ENCODE peak calls at places on chromosomes 5 and 9, in eight cellular contexts. Z, K, O, B, T, U, R and W are unnamed samples.

GRCh38 chr5:3002230-3002629 is 250.8 kb upstream of the IRX2 start:
- DNase-seq in B (no peak), O (no peak), Z (no peak), R (no peak), U (no peak), K (no peak), T (no peak), W (no peak)

GRCh38 chr9:130453487-130453886 is 8.7 kb downstream of the ASS1 start:
- DNase-seq in O (no peak), K (no peak), Z (no peak), R (peak), T (peak), U (no peak), B (no peak), W (no peak)

GRCh38 chr5:177610770-177611445 is 11.0 kb downstream of the B4GALT7 start:
- DNase-seq in K (no peak), B (no peak), Z (no peak), T (no peak), U (no peak), R (no peak), O (no peak), W (no peak)

GRCh38 chr5:139458580-139459407 is 3.7 kb downstream of the ECSCR start:
- DNase-seq in U (no peak), R (peak), Z (no peak), O (peak), T (no peak), B (peak), K (no peak), W (no peak)

GRCh38 chr9:61671276-61671973 is 481.6 kb downstream of the SPATA31A7 start:
- DNase-seq in K (peak), Z (no peak), U (no peak), B (no peak), T (no peak), O (no peak), R (no peak), W (no peak)

GRCh38 chr5:147037517-147038205 is 159.1 kb upstream of the PPP2R2B start:
- DNase-seq in R (peak), Z (no peak), B (no peak), K (no peak), T (no peak), U (no peak), O (no peak), W (peak)

GRCh38 chr9:137048655-137049543 is 2.9 kb upstream of the NPDC1 start:
- DNase-seq in T (no peak), B (no peak), K (peak), R (no peak), O (no peak), U (no peak), Z (no peak), W (no peak)

GRCh38 chr5:54021413-54022155 is 288.8 kb downstream of the ARL15 start:
- DNase-seq in R (no peak), O (peak), B (no peak), U (no peak), Z (no peak), T (no peak), K (no peak), W (no peak)

GRCh38 chr9:124420991-124421543 is 5.8 kb upstream of the PSMB7 start:
- DNase-seq in Z (no peak), U (no peak), T (no peak), O (no peak), B (no peak), R (no peak), K (no peak), W (no peak)

GRCh38 chr5:192691-192969 is 1.3 kb downstream of the LRRC14B start:
- DNase-seq in U (no peak), K (no peak), Z (no peak), T (no peak), B (no peak), O (no peak), R (no peak), W (no peak)

GRCh38 chr9:131402073-131402472 is 8.2 kb downstream of the PRRC2B start:
- DNase-seq in K (no peak), Z (no peak), O (peak), T (no peak), B (no peak), U (no peak), R (no peak), W (no peak)

GRCh38 chr5:178078197-178078995 is 34.9 kb upstream of the N4BP3 start:
- DNase-seq in R (peak), U (no peak), O (peak), K (no peak), Z (peak), T (no peak), B (no peak), W (peak)

GRCh38 chr9:133108794-133109641 is 12.0 kb downstream of the RALGDS start:
- DNase-seq in O (no peak), T (peak), K (no peak), Z (no peak), R (no peak), B (no peak), U (no peak), W (no peak)

GRCh38 chr5:14187660-14188059 is 44.5 kb downstream of the TRIO start:
- DNase-seq in B (no peak), R (no peak), U (no peak), T (no peak), Z (no peak), O (no peak), K (no peak), W (no peak)

GRCh38 chr5:11564716-11565115 is 339.5 kb downstream of the CTNND2 start:
- DNase-seq in U (peak), Z (no peak), O (no peak), B (no peak), T (no peak), R (no peak), K (no peak), W (no peak)

GRCh38 chr5:54093081-54093492 is 217.3 kb downstream of the ARL15 start:
- DNase-seq in Z (no peak), B (no peak), O (no peak), T (no peak), R (no peak), U (no peak), K (peak), W (no peak)

GRCh38 chr9:87558606-87559005 is 60.9 kb downstream of the DAPK1 start:
- DNase-seq in Z (no peak), K (no peak), O (no peak), R (no peak), U (no peak), T (no peak), B (no peak), W (no peak)